ENCODE peak calls at places on chromosomes 1 and 21, in five cellular contexts. One of them, this sample, is unnamed.

GRCh38 chr1:60960846-60961542 is 121.4 kb upstream of the NFIA start:
- DNase-seq in trophoblast cell: no peak
- DNase-seq in mesendoderm: no peak
- DNase-seq in neuronal stem cell: no peak
- DNase-seq in IMR-90: no peak
- DNase-seq in this sample: no peak

GRCh38 chr1:50422946-50423669 is at the start of gene DMRTA2:
- DNase-seq in mesendoderm: peak
- DNase-seq in trophoblast cell: no peak
- DNase-seq in IMR-90: no peak
- DNase-seq in neuronal stem cell: peak
- DNase-seq in this sample: peak

GRCh38 chr1:90579212-90579802 is 137.8 kb downstream of the BARHL2 start:
- DNase-seq in trophoblast cell: no peak
- DNase-seq in IMR-90: peak
- DNase-seq in mesendoderm: peak
- DNase-seq in neuronal stem cell: peak
- DNase-seq in this sample: no peak

GRCh38 chr1:239247299-239247698 is 139.1 kb upstream of the CHRM3 start:
- DNase-seq in mesendoderm: no peak
- DNase-seq in IMR-90: no peak
- DNase-seq in neuronal stem cell: no peak
- DNase-seq in trophoblast cell: no peak
- DNase-seq in this sample: no peak

GRCh38 chr1:53979712-53980450 is 33.7 kb downstream of the LRRC42 start:
- DNase-seq in neuronal stem cell: no peak
- DNase-seq in trophoblast cell: no peak
- DNase-seq in mesendoderm: no peak
- DNase-seq in IMR-90: no peak
- DNase-seq in this sample: peak

GRCh38 chr1:209162651-209163050 is 420.9 kb upstream of the CAMK1G start:
- DNase-seq in trophoblast cell: no peak
- DNase-seq in mesendoderm: no peak
- DNase-seq in neuronal stem cell: no peak
- DNase-seq in IMR-90: no peak
- DNase-seq in this sample: no peak

GRCh38 chr1:108050134-108050533 is 85.2 kb upstream of the VAV3 start:
- DNase-seq in trophoblast cell: no peak
- DNase-seq in IMR-90: no peak
- DNase-seq in neuronal stem cell: no peak
- DNase-seq in mesendoderm: no peak
- DNase-seq in this sample: no peak

GRCh38 chr1:111140680-111140967 is 601 bp downstream of the CEPT1 start:
- DNase-seq in IMR-90: peak
- DNase-seq in neuronal stem cell: no peak
- DNase-seq in mesendoderm: peak
- DNase-seq in trophoblast cell: peak
- DNase-seq in this sample: peak

GRCh38 chr1:160205242-160205973 is at the start of gene PEA15:
- DNase-seq in neuronal stem cell: peak
- DNase-seq in trophoblast cell: peak
- DNase-seq in IMR-90: peak
- DNase-seq in mesendoderm: peak
- DNase-seq in this sample: peak

GRCh38 chr21:18951291-18952038 is 547.9 kb upstream of the TMPRSS15 start:
- DNase-seq in IMR-90: no peak
- DNase-seq in trophoblast cell: no peak
- DNase-seq in mesendoderm: peak
- DNase-seq in neuronal stem cell: peak
- DNase-seq in this sample: peak

GRCh38 chr1:116916002-116916401 is 6.3 kb downstream of the PTGFRN start:
- DNase-seq in IMR-90: no peak
- DNase-seq in neuronal stem cell: no peak
- DNase-seq in mesendoderm: no peak
- DNase-seq in trophoblast cell: no peak
- DNase-seq in this sample: no peak

GRCh38 chr1:116914667-116915066 is 5.0 kb downstream of the PTGFRN start:
- DNase-seq in trophoblast cell: no peak
- DNase-seq in neuronal stem cell: no peak
- DNase-seq in mesendoderm: no peak
- DNase-seq in IMR-90: no peak
- DNase-seq in this sample: no peak

GRCh38 chr1:116915182-116915611 is 5.5 kb downstream of the PTGFRN start:
- DNase-seq in neuronal stem cell: no peak
- DNase-seq in trophoblast cell: no peak
- DNase-seq in mesendoderm: no peak
- DNase-seq in IMR-90: no peak
- DNase-seq in this sample: no peak

GRCh38 chr1:116918714-116919357 is 9.1 kb downstream of the PTGFRN start:
- DNase-seq in trophoblast cell: no peak
- DNase-seq in IMR-90: no peak
- DNase-seq in mesendoderm: peak
- DNase-seq in neuronal stem cell: no peak
- DNase-seq in this sample: no peak

GRCh38 chr1:116916533-116917460 is 7.1 kb downstream of the PTGFRN start:
- DNase-seq in mesendoderm: no peak
- DNase-seq in neuronal stem cell: no peak
- DNase-seq in IMR-90: no peak
- DNase-seq in trophoblast cell: no peak
- DNase-seq in this sample: no peak
- H2AK5ac ChIP-seq in mesendoderm: no peak
- H2AK5ac ChIP-seq in neuronal stem cell: no peak
- H2AK5ac ChIP-seq in IMR-90: no peak
- H2AK5ac ChIP-seq in trophoblast cell: no peak
- H2AK5ac ChIP-seq in this sample: no peak

DNA sequence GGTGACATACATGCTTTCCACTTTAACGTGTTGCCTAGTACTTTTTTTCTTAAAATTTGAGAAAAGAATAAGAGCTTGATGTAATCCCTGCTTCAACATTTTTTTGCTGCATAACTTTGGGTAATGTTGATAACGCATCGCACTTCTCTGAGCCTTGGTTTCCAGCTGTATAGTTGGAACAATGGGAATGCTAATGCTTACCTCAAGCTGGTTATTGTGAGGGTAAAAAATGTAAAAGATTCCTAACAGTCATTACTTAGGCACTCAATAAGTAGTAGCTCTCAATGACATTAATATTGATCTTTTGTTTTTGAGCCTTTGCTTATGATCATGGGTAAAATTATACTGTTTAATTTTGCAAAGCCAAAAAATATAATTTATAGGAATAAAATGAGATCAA is 683.3 kb upstream of the CXADR start:
- DNase-seq in trophoblast cell: no peak
- DNase-seq in mesendoderm: peak
- DNase-seq in neuronal stem cell: no peak
- DNase-seq in IMR-90: no peak
- DNase-seq in this sample: no peak
- H2BK5ac ChIP-seq in trophoblast cell: no peak
- H2BK5ac ChIP-seq in mesendoderm: no peak
- H2BK5ac ChIP-seq in neuronal stem cell: no peak
- H2BK5ac ChIP-seq in IMR-90: no peak
- H2BK5ac ChIP-seq in this sample: no peak

DNA sequence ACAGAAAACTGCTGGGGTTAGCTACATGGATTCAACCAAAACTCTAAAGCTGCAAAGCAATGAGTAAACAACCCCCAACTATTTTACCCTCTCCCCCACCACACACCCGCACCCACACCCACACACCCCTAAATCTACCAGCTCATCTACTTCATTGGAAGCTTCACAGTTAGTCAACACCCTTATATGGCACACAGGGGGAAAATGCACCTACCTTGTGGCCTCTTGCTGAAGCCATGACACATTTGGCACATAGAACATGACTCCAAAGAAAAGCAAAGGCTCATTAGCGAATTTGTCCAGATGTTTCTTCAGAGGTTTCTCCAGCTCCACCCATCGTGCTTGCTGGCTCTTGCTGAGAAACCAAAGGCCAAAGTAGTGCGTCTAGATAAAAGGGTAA is 99.8 kb downstream of the PTPN14 start:
- DNase-seq in IMR-90: no peak
- DNase-seq in neuronal stem cell: no peak
- DNase-seq in trophoblast cell: no peak
- DNase-seq in mesendoderm: no peak
- DNase-seq in this sample: no peak
- H2AK5ac ChIP-seq in IMR-90: peak
- H2AK5ac ChIP-seq in neuronal stem cell: no peak
- H2AK5ac ChIP-seq in trophoblast cell: no peak
- H2AK5ac ChIP-seq in mesendoderm: no peak
- H2AK5ac ChIP-seq in this sample: peak

DNA sequence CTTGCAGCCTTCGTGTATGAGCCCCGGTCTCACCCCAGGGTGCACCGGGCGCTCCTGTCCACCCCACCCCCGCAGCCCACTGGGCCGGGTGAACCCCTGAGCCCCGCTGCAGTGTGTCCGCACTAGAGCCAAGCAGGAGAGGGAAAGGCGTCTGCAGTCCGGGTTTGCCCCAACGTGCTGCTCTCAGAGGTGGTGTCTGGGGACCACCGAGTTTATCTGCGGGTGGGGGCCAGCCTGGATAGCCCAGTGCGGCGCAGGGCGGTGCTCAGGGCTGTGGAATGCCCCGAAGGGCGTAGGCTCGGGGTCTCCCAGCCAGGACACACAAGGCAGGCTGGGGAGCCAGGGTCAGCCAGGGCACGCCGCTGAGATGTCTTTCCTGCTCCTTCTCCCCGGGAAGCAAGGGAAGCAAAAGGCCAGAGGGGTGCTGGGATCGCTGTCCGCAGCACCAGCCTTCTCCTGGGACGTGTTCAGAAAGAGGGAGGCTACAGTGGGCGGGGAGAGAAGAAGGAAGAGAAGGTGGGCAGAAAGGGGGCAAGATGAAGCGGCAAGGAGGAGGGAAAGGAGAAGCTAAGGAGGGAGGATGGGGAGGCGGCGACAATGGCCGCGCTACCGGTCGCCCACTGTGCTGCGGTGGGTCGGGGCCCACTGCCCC is 56.6 kb downstream of the MAB21L3 start:
- DNase-seq in IMR-90: no peak
- DNase-seq in neuronal stem cell: no peak
- DNase-seq in trophoblast cell: no peak
- DNase-seq in mesendoderm: peak
- DNase-seq in this sample: peak
- H2BK5ac ChIP-seq in IMR-90: no peak
- H2BK5ac ChIP-seq in neuronal stem cell: no peak
- H2BK5ac ChIP-seq in trophoblast cell: peak
- H2BK5ac ChIP-seq in mesendoderm: no peak
- H2BK5ac ChIP-seq in this sample: no peak

GRCh38 chr1:162681127-162681435 is 48.8 kb downstream of the DDR2 start:
- DNase-seq in neuronal stem cell: no peak
- DNase-seq in mesendoderm: no peak
- DNase-seq in IMR-90: no peak
- DNase-seq in trophoblast cell: no peak
- DNase-seq in this sample: no peak
- H2AK5ac ChIP-seq in neuronal stem cell: no peak
- H2AK5ac ChIP-seq in mesendoderm: no peak
- H2AK5ac ChIP-seq in IMR-90: no peak
- H2AK5ac ChIP-seq in trophoblast cell: no peak
- H2AK5ac ChIP-seq in this sample: no peak

GRCh38 chr1:23020731-23021130 is 1.5 kb downstream of the KDM1A start:
- DNase-seq in neuronal stem cell: no peak
- DNase-seq in mesendoderm: peak
- DNase-seq in IMR-90: no peak
- DNase-seq in trophoblast cell: no peak
- DNase-seq in this sample: no peak

GRCh38 chr1:23018661-23019093 is 591 bp upstream of the KDM1A start:
- DNase-seq in IMR-90: no peak
- DNase-seq in mesendoderm: no peak
- DNase-seq in trophoblast cell: no peak
- DNase-seq in neuronal stem cell: no peak
- DNase-seq in this sample: no peak

GRCh38 chr1:23021834-23022233 is 2.6 kb downstream of the KDM1A start:
- DNase-seq in neuronal stem cell: no peak
- DNase-seq in trophoblast cell: no peak
- DNase-seq in IMR-90: no peak
- DNase-seq in mesendoderm: no peak
- DNase-seq in this sample: no peak

GRCh38 chr1:23019851-23020625 is 770 bp downstream of the KDM1A start:
- DNase-seq in neuronal stem cell: peak
- DNase-seq in IMR-90: peak
- DNase-seq in mesendoderm: peak
- DNase-seq in trophoblast cell: no peak
- DNase-seq in this sample: peak

GRCh38 chr1:23019094-23019850 is at the start of gene KDM1A:
- DNase-seq in mesendoderm: peak
- DNase-seq in neuronal stem cell: peak
- DNase-seq in IMR-90: peak
- DNase-seq in trophoblast cell: peak
- DNase-seq in this sample: peak
- H2BK5ac ChIP-seq in mesendoderm: no peak
- H2BK5ac ChIP-seq in neuronal stem cell: peak
- H2BK5ac ChIP-seq in IMR-90: peak
- H2BK5ac ChIP-seq in trophoblast cell: peak
- H2BK5ac ChIP-seq in this sample: no peak

GRCh38 chr1:28104866-28105467 is 16.6 kb upstream of the EYA3 start:
- DNase-seq in IMR-90: peak
- DNase-seq in neuronal stem cell: peak
- DNase-seq in trophoblast cell: peak
- DNase-seq in mesendoderm: peak
- DNase-seq in this sample: peak

GRCh38 chr1:28096210-28097099 is 8.0 kb upstream of the EYA3 start:
- DNase-seq in neuronal stem cell: no peak
- DNase-seq in trophoblast cell: peak
- DNase-seq in mesendoderm: no peak
- DNase-seq in IMR-90: no peak
- DNase-seq in this sample: no peak

GRCh38 chr1:28097100-28097472 is 8.7 kb upstream of the EYA3 start:
- DNase-seq in neuronal stem cell: no peak
- DNase-seq in IMR-90: no peak
- DNase-seq in mesendoderm: no peak
- DNase-seq in trophoblast cell: no peak
- DNase-seq in this sample: no peak

GRCh38 chr1:28102169-28102568 is 13.8 kb upstream of the EYA3 start:
- DNase-seq in trophoblast cell: no peak
- DNase-seq in mesendoderm: no peak
- DNase-seq in neuronal stem cell: no peak
- DNase-seq in IMR-90: no peak
- DNase-seq in this sample: no peak

DNA sequence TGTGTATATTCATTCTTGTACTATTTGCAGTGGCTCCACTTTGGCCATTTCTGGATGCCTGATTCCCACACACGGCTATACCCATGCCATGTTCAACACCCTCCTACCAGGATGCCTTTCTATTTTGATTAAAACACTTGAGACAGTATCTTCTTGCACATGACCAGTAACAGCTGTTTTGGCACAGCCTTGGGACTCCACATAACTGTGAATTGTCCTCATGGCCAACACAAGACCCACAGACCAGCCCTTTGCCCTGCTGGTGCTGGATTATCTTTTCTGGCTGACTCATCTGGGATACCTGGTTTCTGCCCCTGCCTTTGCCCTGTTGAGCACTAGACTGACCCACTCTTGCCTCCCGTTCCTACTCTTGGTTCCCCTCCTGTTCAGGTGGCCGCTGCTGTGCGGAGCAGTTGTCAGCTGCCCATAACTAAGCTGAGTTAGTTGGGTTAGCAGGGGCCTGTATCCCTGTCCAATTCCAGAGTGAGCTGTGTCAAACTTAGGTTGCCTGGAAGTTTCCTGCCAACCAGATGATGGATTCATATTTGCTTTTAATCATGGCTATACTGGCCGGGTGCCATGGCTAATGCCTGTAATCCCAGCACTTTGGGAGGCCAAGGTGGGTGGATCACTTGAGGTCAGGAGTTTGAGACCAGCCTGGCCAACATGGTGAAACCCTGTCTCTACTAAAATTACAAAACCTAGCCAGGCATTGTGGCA is 10.8 kb upstream of the EYA3 start:
- DNase-seq in IMR-90: peak
- DNase-seq in neuronal stem cell: no peak
- DNase-seq in mesendoderm: no peak
- DNase-seq in trophoblast cell: no peak
- DNase-seq in this sample: no peak
- H2AK5ac ChIP-seq in IMR-90: peak
- H2AK5ac ChIP-seq in neuronal stem cell: no peak
- H2AK5ac ChIP-seq in mesendoderm: no peak
- H2AK5ac ChIP-seq in trophoblast cell: no peak
- H2AK5ac ChIP-seq in this sample: no peak

This sample was measured in H9.